ENCODE peak calls at places on chromosomes 5 and 9, in six cellular contexts. Q is K562, P is brain microvascular endothelial cell, V is pancreas, G is frontal cortex, J is kidney epithelial cell. T is an unnamed sample.

GRCh38 chr5:35780236-35780635 is 76.5 kb upstream of the IL7R start:
- DNase-seq in J (no peak), P (no peak), Q (no peak), G (no peak), V (no peak), T (no peak)

GRCh38 chr5:143536364-143536763 is 132.9 kb upstream of the NR3C1 start:
- DNase-seq in V (peak), P (peak), G (no peak), Q (no peak), J (peak), T (no peak)

GRCh38 chr5:158942217-158942616 is 157.5 kb downstream of the EBF1 start:
- DNase-seq in J (no peak), V (no peak), G (no peak), P (no peak), Q (no peak), T (no peak)

GRCh38 chr9:126071076-126071750 is 255.4 kb upstream of the MVB12B start:
- DNase-seq in P (no peak), Q (no peak), G (no peak), J (no peak), V (no peak), T (no peak)

GRCh38 chr9:129815278-129815677 is 8.7 kb downstream of the TOR1A start:
- DNase-seq in G (no peak), V (no peak), J (no peak), P (no peak), Q (no peak), T (no peak)

GRCh38 chr5:56585466-56585865 is 229.9 kb upstream of the MAP3K1 start:
- DNase-seq in J (no peak), V (no peak), P (no peak), Q (no peak), G (no peak), T (no peak)

GRCh38 chr9:83020864-83021263 is 42.1 kb downstream of the RASEF start:
- DNase-seq in J (no peak), P (no peak), V (no peak), G (no peak), Q (no peak), T (no peak)

GRCh38 chr5:148912714-148913398 is 86.4 kb downstream of the ADRB2 start:
- DNase-seq in J (peak), V (no peak), Q (no peak), G (no peak), P (peak), T (no peak)

GRCh38 chr9:133246507-133247390 is 28.3 kb downstream of the ABO start:
- DNase-seq in G (no peak), P (no peak), J (no peak), Q (no peak), V (no peak), T (no peak)

GRCh38 chr5:172602712-172603289 is 38.3 kb upstream of the NEURL1B start:
- DNase-seq in P (peak), J (no peak), V (no peak), G (no peak), Q (no peak), T (no peak)

GRCh38 chr9:95627802-95628201 is 111.0 kb upstream of the PTCH1 start:
- DNase-seq in P (peak), G (no peak), V (no peak), J (no peak), Q (no peak), T (no peak)

GRCh38 chr5:164346785-164347630 is 841.6 kb downstream of the MAT2B start:
- DNase-seq in V (no peak), J (no peak), P (no peak), G (no peak), Q (peak), T (no peak)

GRCh38 chr5:54159153-54159836 is 151.1 kb downstream of the ARL15 start:
- DNase-seq in P (peak), G (no peak), Q (peak), V (no peak), J (no peak), T (peak)

GRCh38 chr5:99034336-99034735 is 105.5 kb upstream of the CHD1 start:
- DNase-seq in P (peak), G (no peak), Q (no peak), J (no peak), V (no peak), T (no peak)

GRCh38 chr5:134128648-134128995 is 14.1 kb downstream of the TCF7 start:
- DNase-seq in Q (no peak), G (no peak), P (no peak), J (no peak), V (no peak), T (no peak)

GRCh38 chr9:5186416-5187169 is 1.2 kb upstream of the INSL6 start:
- DNase-seq in G (peak), V (peak), P (peak), Q (peak), J (peak), T (peak)

GRCh38 chr5:34483442-34484033 is 172.6 kb upstream of the RAI14 start:
- DNase-seq in G (no peak), Q (no peak), P (no peak), V (no peak), J (no peak), T (peak)

GRCh38 chr5:96067251-96067650 is 105.6 kb upstream of the ELL2 start:
- DNase-seq in J (no peak), P (no peak), V (no peak), Q (no peak), G (no peak), T (no peak)

GRCh38 chr5:88954511-88954910 is 71.5 kb upstream of the MEF2C start:
- DNase-seq in G (no peak), J (no peak), P (no peak), Q (no peak), V (no peak), T (no peak)

GRCh38 chr5:172583931-172584511 is 57.0 kb upstream of the NEURL1B start:
- DNase-seq in J (no peak), V (no peak), Q (no peak), P (no peak), G (no peak), T (no peak)

GRCh38 chr5:160266752-160267345 is 37.5 kb downstream of the FABP6 start:
- DNase-seq in G (no peak), J (no peak), P (no peak), V (no peak), Q (peak), T (no peak)